ENCODE peak calls at places on chromosomes 13 and 19, in nine cellular contexts. One of them, this sample, is unnamed.

GRCh38 chr13:71643466-71643865 is 223.5 kb downstream of the DACH1 start:
- DNase-seq in T-helper 2 cell treated with Interferon-gamma antibody and Interleukin-4, amounts not matched to agents 5 μg/mL and 100 μg/mL, for 36 hours: no peak
- DNase-seq in lung: no peak
- DNase-seq in NCI-H510A treated with DMSO at 0.1 percent for 48 hours: no peak
- DNase-seq in EL: no peak
- DNase-seq in HEK293T: no peak
- DNase-seq in IMR-90: no peak
- DNase-seq in HS-27A: no peak
- DNase-seq in head of caudate nucleus: no peak
- DNase-seq in this sample: no peak

GRCh38 chr13:77184455-77184854 is 142.4 kb downstream of the MYCBP2 start:
- DNase-seq in T-helper 2 cell treated with Interferon-gamma antibody and Interleukin-4, amounts not matched to agents 5 μg/mL and 100 μg/mL, for 36 hours: peak; percentile 44
- DNase-seq in lung: no peak
- DNase-seq in NCI-H510A treated with DMSO at 0.1 percent for 48 hours: no peak
- DNase-seq in EL: no peak
- DNase-seq in HEK293T: no peak
- DNase-seq in IMR-90: no peak
- DNase-seq in HS-27A: no peak
- DNase-seq in head of caudate nucleus: no peak
- DNase-seq in this sample: no peak

GRCh38 chr13:64075543-64076271 is 2660.1 kb upstream of the PCDH20 start:
- DNase-seq in T-helper 2 cell treated with Interferon-gamma antibody and Interleukin-4, amounts not matched to agents 5 μg/mL and 100 μg/mL, for 36 hours: no peak
- DNase-seq in lung: no peak
- DNase-seq in NCI-H510A treated with DMSO at 0.1 percent for 48 hours: no peak
- DNase-seq in EL: no peak
- DNase-seq in HEK293T: no peak
- DNase-seq in IMR-90: no peak
- DNase-seq in HS-27A: no peak
- DNase-seq in head of caudate nucleus: no peak
- DNase-seq in this sample: no peak

GRCh38 chr13:26344980-26345379 is 91.1 kb downstream of the CDK8 start:
- DNase-seq in T-helper 2 cell treated with Interferon-gamma antibody and Interleukin-4, amounts not matched to agents 5 μg/mL and 100 μg/mL, for 36 hours: no peak
- DNase-seq in lung: no peak
- DNase-seq in NCI-H510A treated with DMSO at 0.1 percent for 48 hours: no peak
- DNase-seq in EL: peak; percentile 47
- DNase-seq in HEK293T: no peak
- DNase-seq in IMR-90: peak; percentile 47
- DNase-seq in HS-27A: no peak
- DNase-seq in head of caudate nucleus: no peak
- DNase-seq in this sample: no peak

GRCh38 chr13:109275848-109276247 is 510.5 kb downstream of the IRS2 start:
- DNase-seq in T-helper 2 cell treated with Interferon-gamma antibody and Interleukin-4, amounts not matched to agents 5 μg/mL and 100 μg/mL, for 36 hours: no peak
- DNase-seq in lung: no peak
- DNase-seq in NCI-H510A treated with DMSO at 0.1 percent for 48 hours: no peak
- DNase-seq in EL: no peak
- DNase-seq in HEK293T: no peak
- DNase-seq in IMR-90: no peak
- DNase-seq in HS-27A: no peak
- DNase-seq in head of caudate nucleus: no peak
- DNase-seq in this sample: no peak

GRCh38 chr13:43193789-43194188 is 170.4 kb downstream of the DNAJC15 start:
- DNase-seq in T-helper 2 cell treated with Interferon-gamma antibody and Interleukin-4, amounts not matched to agents 5 μg/mL and 100 μg/mL, for 36 hours: no peak
- DNase-seq in lung: no peak
- DNase-seq in NCI-H510A treated with DMSO at 0.1 percent for 48 hours: no peak
- DNase-seq in EL: no peak
- DNase-seq in HEK293T: no peak
- DNase-seq in IMR-90: no peak
- DNase-seq in HS-27A: no peak
- DNase-seq in head of caudate nucleus: no peak
- DNase-seq in this sample: no peak

GRCh38 chr19:31943305-31943704 is 402.1 kb upstream of the ZNF507 start:
- DNase-seq in T-helper 2 cell treated with Interferon-gamma antibody and Interleukin-4, amounts not matched to agents 5 μg/mL and 100 μg/mL, for 36 hours: no peak
- DNase-seq in lung: no peak
- DNase-seq in NCI-H510A treated with DMSO at 0.1 percent for 48 hours: no peak
- DNase-seq in EL: no peak
- DNase-seq in HEK293T: peak; percentile 13
- DNase-seq in IMR-90: no peak
- DNase-seq in HS-27A: no peak
- DNase-seq in head of caudate nucleus: no peak
- DNase-seq in this sample: no peak

GRCh38 chr13:108225440-108225839 is 7.2 kb downstream of the ABHD13 start:
- DNase-seq in T-helper 2 cell treated with Interferon-gamma antibody and Interleukin-4, amounts not matched to agents 5 μg/mL and 100 μg/mL, for 36 hours: no peak
- DNase-seq in lung: no peak
- DNase-seq in NCI-H510A treated with DMSO at 0.1 percent for 48 hours: no peak
- DNase-seq in EL: no peak
- DNase-seq in HEK293T: no peak
- DNase-seq in IMR-90: no peak
- DNase-seq in HS-27A: no peak
- DNase-seq in head of caudate nucleus: no peak
- DNase-seq in this sample: no peak

GRCh38 chr13:50222569-50223332 is 207.5 kb downstream of the KCNRG start:
- DNase-seq in T-helper 2 cell treated with Interferon-gamma antibody and Interleukin-4, amounts not matched to agents 5 μg/mL and 100 μg/mL, for 36 hours: no peak
- DNase-seq in lung: peak; percentile 58
- DNase-seq in NCI-H510A treated with DMSO at 0.1 percent for 48 hours: no peak
- DNase-seq in EL: peak; percentile 59
- DNase-seq in HEK293T: peak; percentile 51
- DNase-seq in IMR-90: peak; percentile 68
- DNase-seq in HS-27A: no peak
- DNase-seq in head of caudate nucleus: peak; percentile 38
- DNase-seq in this sample: peak; percentile 36

GRCh38 chr19:14837391-14837790 is 2.4 kb upstream of the OR7A5 start:
- DNase-seq in T-helper 2 cell treated with Interferon-gamma antibody and Interleukin-4, amounts not matched to agents 5 μg/mL and 100 μg/mL, for 36 hours: no peak
- DNase-seq in lung: no peak
- DNase-seq in NCI-H510A treated with DMSO at 0.1 percent for 48 hours: no peak
- DNase-seq in EL: no peak
- DNase-seq in HEK293T: no peak
- DNase-seq in IMR-90: no peak
- DNase-seq in HS-27A: no peak
- DNase-seq in head of caudate nucleus: no peak
- DNase-seq in this sample: no peak

GRCh38 chr13:49023441-49023840 is 47.7 kb downstream of the FNDC3A start:
- DNase-seq in T-helper 2 cell treated with Interferon-gamma antibody and Interleukin-4, amounts not matched to agents 5 μg/mL and 100 μg/mL, for 36 hours: no peak
- DNase-seq in lung: no peak
- DNase-seq in NCI-H510A treated with DMSO at 0.1 percent for 48 hours: no peak
- DNase-seq in EL: peak; percentile 83
- DNase-seq in HEK293T: no peak
- DNase-seq in IMR-90: peak; percentile 92
- DNase-seq in HS-27A: peak; percentile 62
- DNase-seq in head of caudate nucleus: no peak
- DNase-seq in this sample: peak; percentile 52

GRCh38 chr13:32878172-32878571 is 138.1 kb upstream of the KL start:
- DNase-seq in T-helper 2 cell treated with Interferon-gamma antibody and Interleukin-4, amounts not matched to agents 5 μg/mL and 100 μg/mL, for 36 hours: no peak
- DNase-seq in lung: peak; percentile 10
- DNase-seq in NCI-H510A treated with DMSO at 0.1 percent for 48 hours: no peak
- DNase-seq in EL: peak; percentile 52
- DNase-seq in HEK293T: no peak
- DNase-seq in IMR-90: peak; percentile 73
- DNase-seq in HS-27A: no peak
- DNase-seq in head of caudate nucleus: no peak
- DNase-seq in this sample: no peak

GRCh38 chr13:113152894-113153809 is 5.3 kb upstream of the PROZ start:
- DNase-seq in T-helper 2 cell treated with Interferon-gamma antibody and Interleukin-4, amounts not matched to agents 5 μg/mL and 100 μg/mL, for 36 hours: no peak
- DNase-seq in lung: peak; percentile 45
- DNase-seq in NCI-H510A treated with DMSO at 0.1 percent for 48 hours: no peak
- DNase-seq in EL: no peak
- DNase-seq in HEK293T: no peak
- DNase-seq in IMR-90: no peak
- DNase-seq in HS-27A: no peak
- DNase-seq in head of caudate nucleus: no peak
- DNase-seq in this sample: no peak